ENCODE peak calls at places on chromosomes 7 and 10, in seven cellular contexts. O is NAMALWA, V is H54, Q is lower leg skin, H is SK-N-DZ, J is dorsolateral prefrontal cortex, P is IMR-90. B is an unnamed sample.

GRCh38 chr7:102146122-102146521 is 140.5 kb upstream of the SH2B2 start:
- DNase-seq in P (no peak), O (no peak), V (no peak), H (no peak), Q (no peak), J (peak), B (no peak)

GRCh38 chr10:132403511-132404168 is 6.6 kb downstream of the PWWP2B start:
- DNase-seq in V (no peak), O (no peak), Q (no peak), J (no peak), H (no peak), P (no peak), B (no peak)

GRCh38 chr10:110502072-110502845 is 4.6 kb downstream of the DUSP5 start:
- DNase-seq in Q (no peak), H (no peak), V (no peak), O (no peak), P (no peak), J (no peak), B (no peak)

GRCh38 chr7:151405588-151405987 is 4.2 kb downstream of the WDR86 start:
- DNase-seq in H (no peak), P (no peak), J (no peak), Q (no peak), V (no peak), O (no peak), B (no peak)

GRCh38 chr7:1843271-1843861 is 173.3 kb downstream of the ELFN1 start:
- DNase-seq in P (peak), O (peak), J (peak), H (no peak), Q (no peak), V (no peak), B (peak)

GRCh38 chr7:37923996-37924395 is 3.6 kb downstream of the EPDR1 start:
- DNase-seq in P (no peak), Q (no peak), O (no peak), V (no peak), J (no peak), H (no peak), B (no peak)

GRCh38 chr7:151251328-151251925 is 2.9 kb upstream of the SMARCD3 start:
- DNase-seq in J (no peak), H (peak), V (peak), O (no peak), Q (no peak), P (peak), B (peak)

GRCh38 chr7:26398436-26399308 is 107.0 kb downstream of the SNX10 start:
- DNase-seq in P (peak), O (peak), Q (peak), H (peak), J (peak), V (peak), B (no peak)

GRCh38 chr10:58044072-58044471 is 223.6 kb downstream of the IPMK start:
- DNase-seq in V (peak), P (peak), O (no peak), Q (no peak), J (no peak), H (no peak), B (no peak)

GRCh38 chr10:114925675-114926204 is 12.3 kb upstream of the TRUB1 start:
- DNase-seq in H (no peak), O (peak), P (peak), V (peak), J (no peak), Q (no peak), B (no peak)

GRCh38 chr7:45988405-45989057 is 67.5 kb upstream of the IGFBP3 start:
- DNase-seq in V (no peak), H (no peak), J (no peak), Q (peak), O (no peak), P (no peak), B (no peak)

GRCh38 chr10:59708816-59709471 is 706 bp downstream of the SLC16A9 start:
- DNase-seq in H (peak), J (no peak), Q (no peak), P (no peak), O (no peak), V (no peak), B (no peak)

GRCh38 chr10:96511044-96511945 is 2.4 kb downstream of the TLL2 start:
- DNase-seq in V (peak), H (peak), O (peak), P (peak), J (no peak), Q (no peak), B (no peak)

GRCh38 chr7:150909192-150909591 is 56.9 kb downstream of the AOC1 start:
- DNase-seq in Q (no peak), P (no peak), J (no peak), O (no peak), H (no peak), V (no peak), B (no peak)

GRCh38 chr7:46738165-46738564 is 817.1 kb upstream of the IGFBP3 start:
- DNase-seq in H (no peak), P (peak), Q (no peak), O (no peak), V (no peak), J (no peak), B (no peak)

GRCh38 chr10:113555751-113556150 is 2.9 kb downstream of the HABP2 start:
- DNase-seq in Q (no peak), J (no peak), H (no peak), V (no peak), P (no peak), O (no peak), B (no peak)

GRCh38 chr10:35447693-35448407 is 111.5 kb downstream of the CCNY start:
- DNase-seq in J (no peak), H (peak), Q (no peak), P (peak), O (no peak), V (peak), B (no peak)

GRCh38 chr7:24477807-24478655 is 95.2 kb upstream of the PALS2 start:
- DNase-seq in P (peak), H (no peak), O (no peak), V (peak), J (no peak), Q (peak), B (no peak)

GRCh38 chr10:32112055-32112454 is 55.8 kb upstream of the KIF5B start:
- DNase-seq in J (no peak), Q (no peak), O (no peak), H (no peak), P (peak), V (peak), B (no peak)

GRCh38 chr10:50552308-50552707 is 71.4 kb downstream of the SGMS1 start:
- DNase-seq in Q (no peak), H (no peak), O (no peak), J (no peak), V (no peak), P (peak), B (no peak)

GRCh38 chr7:70566659-70567058 is 565.3 kb upstream of the GALNT17 start:
- DNase-seq in J (no peak), P (no peak), H (no peak), V (no peak), Q (no peak), O (no peak), B (no peak)

GRCh38 chr10:52437205-52437646 is 123.1 kb downstream of the DKK1 start:
- DNase-seq in O (no peak), P (peak), Q (no peak), V (no peak), H (no peak), J (no peak), B (no peak)

GRCh38 chr7:158351481-158351880 is 236.1 kb downstream of the PTPRN2 start:
- DNase-seq in H (no peak), O (no peak), P (no peak), Q (no peak), V (no peak), J (no peak), B (no peak)

GRCh38 chr7:105205592-105206211 is 183.0 kb downstream of the SRPK2 start:
- DNase-seq in J (no peak), Q (no peak), V (no peak), O (no peak), P (no peak), H (no peak), B (no peak)

GRCh38 chr7:32062150-32062549 is 8.1 kb downstream of the PDE1C start:
- DNase-seq in P (peak), O (peak), H (peak), V (no peak), J (no peak), Q (no peak), B (no peak)